ENCODE peak calls at places on chromosomes 7 and 10, in four cellular contexts. One of them, this sample, is unnamed.
A peak's percentile ranks its signal among the peaks of the same experiment; 100 is the strongest.

GRCh38 chr10:79202188-79203013 is 133.6 kb downstream of the ZMIZ1 start:
- DNase-seq in foreskin fibroblast: no peak
- DNase-seq in fibroblast of pulmonary artery: peak; percentile 44
- DNase-seq in Panc1: no peak
- DNase-seq in this sample: no peak

GRCh38 chr10:119734396-119735332 is 8.8 kb downstream of the INPP5F start:
- DNase-seq in foreskin fibroblast: no peak
- DNase-seq in fibroblast of pulmonary artery: peak; percentile 37
- DNase-seq in Panc1: no peak
- DNase-seq in this sample: no peak

GRCh38 chr7:103445228-103446020 is 583 bp downstream of the SLC26A5 start:
- DNase-seq in foreskin fibroblast: no peak
- DNase-seq in fibroblast of pulmonary artery: peak; percentile 5
- DNase-seq in Panc1: no peak
- DNase-seq in this sample: no peak

GRCh38 chr10:102596506-102596971 is 47.7 kb upstream of the TRIM8 start:
- DNase-seq in foreskin fibroblast: no peak
- DNase-seq in fibroblast of pulmonary artery: peak; percentile 78
- DNase-seq in Panc1: peak; percentile 47
- DNase-seq in this sample: no peak

GRCh38 chr7:1814089-1814811 is 144.2 kb downstream of the ELFN1 start:
- DNase-seq in foreskin fibroblast: no peak
- DNase-seq in fibroblast of pulmonary artery: no peak
- DNase-seq in Panc1: no peak
- DNase-seq in this sample: no peak

GRCh38 chr7:70571403-70571911 is 560.5 kb upstream of the GALNT17 start:
- DNase-seq in foreskin fibroblast: no peak
- DNase-seq in fibroblast of pulmonary artery: no peak
- DNase-seq in Panc1: peak; percentile 4
- DNase-seq in this sample: peak; percentile 81

GRCh38 chr10:128657508-128657907 is 531.3 kb upstream of the MKI67 start:
- DNase-seq in foreskin fibroblast: no peak
- DNase-seq in fibroblast of pulmonary artery: no peak
- DNase-seq in Panc1: no peak
- DNase-seq in this sample: no peak

GRCh38 chr10:80410578-80411145 is 2.3 kb downstream of the PRXL2A start:
- DNase-seq in foreskin fibroblast: no peak
- DNase-seq in fibroblast of pulmonary artery: peak; percentile 4
- DNase-seq in Panc1: no peak
- DNase-seq in this sample: no peak

GRCh38 chr7:132381742-132382472 is 194.4 kb downstream of the PLXNA4 start:
- DNase-seq in foreskin fibroblast: no peak
- DNase-seq in fibroblast of pulmonary artery: peak; percentile 3
- DNase-seq in Panc1: no peak
- DNase-seq in this sample: peak; percentile 56

GRCh38 chr7:140056431-140056830 is 6.3 kb downstream of the PARP12 start:
- DNase-seq in foreskin fibroblast: no peak
- DNase-seq in fibroblast of pulmonary artery: no peak
- DNase-seq in Panc1: no peak
- DNase-seq in this sample: no peak

GRCh38 chr7:54354436-54354835 is 187.7 kb upstream of the VSTM2A start:
- DNase-seq in foreskin fibroblast: no peak
- DNase-seq in fibroblast of pulmonary artery: no peak
- DNase-seq in Panc1: peak; percentile 7
- DNase-seq in this sample: no peak

GRCh38 chr10:71010730-71011129 is 122.4 kb upstream of the PCBD1 start:
- DNase-seq in foreskin fibroblast: no peak
- DNase-seq in fibroblast of pulmonary artery: no peak
- DNase-seq in Panc1: no peak
- DNase-seq in this sample: no peak

GRCh38 chr10:110872984-110873569 is 1.3 kb downstream of the PDCD4 start:
- DNase-seq in foreskin fibroblast: no peak
- DNase-seq in fibroblast of pulmonary artery: peak; percentile 14
- DNase-seq in Panc1: no peak
- DNase-seq in this sample: no peak

GRCh38 chr7:94045566-94045965 is 41.4 kb upstream of the BET1 start:
- DNase-seq in foreskin fibroblast: no peak
- DNase-seq in fibroblast of pulmonary artery: no peak
- DNase-seq in Panc1: no peak
- DNase-seq in this sample: no peak

GRCh38 chr10:43922335-43923280 is 273.9 kb upstream of the ZNF32 start:
- DNase-seq in foreskin fibroblast: no peak
- DNase-seq in fibroblast of pulmonary artery: no peak
- DNase-seq in Panc1: no peak
- DNase-seq in this sample: no peak

GRCh38 chr10:3399756-3400155 is 227.2 kb upstream of the PITRM1 start:
- DNase-seq in foreskin fibroblast: no peak
- DNase-seq in fibroblast of pulmonary artery: no peak
- DNase-seq in Panc1: no peak
- DNase-seq in this sample: no peak

GRCh38 chr10:86684305-86684704 is 16.0 kb downstream of the LDB3 start:
- DNase-seq in foreskin fibroblast: no peak
- DNase-seq in fibroblast of pulmonary artery: peak; percentile 23
- DNase-seq in Panc1: no peak
- DNase-seq in this sample: no peak

GRCh38 chr10:24456319-24456718 is 247.4 kb downstream of the KIAA1217 start:
- DNase-seq in foreskin fibroblast: peak; percentile 60
- DNase-seq in fibroblast of pulmonary artery: peak; percentile 51
- DNase-seq in Panc1: no peak
- DNase-seq in this sample: peak; percentile 85

GRCh38 chr7:133052357-133052756 is 29.5 kb downstream of the CHCHD3 start:
- DNase-seq in foreskin fibroblast: no peak
- DNase-seq in fibroblast of pulmonary artery: no peak
- DNase-seq in Panc1: no peak
- DNase-seq in this sample: no peak

GRCh38 chr10:38094158-38094922 is at the start of gene ZNF37A:
- DNase-seq in foreskin fibroblast: peak; percentile 94
- DNase-seq in fibroblast of pulmonary artery: peak; percentile 98
- DNase-seq in Panc1: peak; percentile 70
- DNase-seq in this sample: peak; percentile 82

GRCh38 chr10:34484164-34484563 is 330.9 kb downstream of the PARD3 start:
- DNase-seq in foreskin fibroblast: no peak
- DNase-seq in fibroblast of pulmonary artery: no peak
- DNase-seq in Panc1: no peak
- DNase-seq in this sample: no peak

GRCh38 chr10:71531485-71532446 is 135.0 kb downstream of the CDH23 start:
- DNase-seq in foreskin fibroblast: no peak
- DNase-seq in fibroblast of pulmonary artery: no peak
- DNase-seq in Panc1: no peak
- DNase-seq in this sample: no peak

GRCh38 chr10:86646933-86647332 is 7.4 kb upstream of the OPN4 start:
- DNase-seq in foreskin fibroblast: no peak
- DNase-seq in fibroblast of pulmonary artery: no peak
- DNase-seq in Panc1: no peak
- DNase-seq in this sample: no peak

GRCh38 chr10:35439172-35439571 is 102.9 kb downstream of the CCNY start:
- DNase-seq in foreskin fibroblast: no peak
- DNase-seq in fibroblast of pulmonary artery: no peak
- DNase-seq in Panc1: no peak
- DNase-seq in this sample: no peak

GRCh38 chr7:134574322-134574721 is 25.4 kb downstream of the AKR1B15 start:
- DNase-seq in foreskin fibroblast: no peak
- DNase-seq in fibroblast of pulmonary artery: no peak
- DNase-seq in Panc1: no peak
- DNase-seq in this sample: no peak

GRCh38 chr10:104780946-104781345 is 139.9 kb downstream of the SORCS3 start:
- DNase-seq in foreskin fibroblast: no peak
- DNase-seq in fibroblast of pulmonary artery: no peak
- DNase-seq in Panc1: no peak
- DNase-seq in this sample: no peak

GRCh38 chr10:104780165-104780564 is 139.1 kb downstream of the SORCS3 start:
- DNase-seq in foreskin fibroblast: no peak
- DNase-seq in fibroblast of pulmonary artery: no peak
- DNase-seq in Panc1: no peak
- DNase-seq in this sample: no peak

GRCh38 chr10:104779701-104780100 is 138.6 kb downstream of the SORCS3 start:
- DNase-seq in foreskin fibroblast: no peak
- DNase-seq in fibroblast of pulmonary artery: no peak
- DNase-seq in Panc1: no peak
- DNase-seq in this sample: no peak

GRCh38 chr10:104777086-104777799 is 136.2 kb downstream of the SORCS3 start:
- DNase-seq in foreskin fibroblast: no peak
- DNase-seq in fibroblast of pulmonary artery: no peak
- DNase-seq in Panc1: no peak
- DNase-seq in this sample: no peak
- TF ChIP-seq CTCF in foreskin fibroblast: no peak
- TF ChIP-seq CTCF in fibroblast of pulmonary artery: no peak
- TF ChIP-seq CTCF in Panc1: peak; percentile 15
- TF ChIP-seq CTCF in this sample: peak; percentile 60

DNA sequence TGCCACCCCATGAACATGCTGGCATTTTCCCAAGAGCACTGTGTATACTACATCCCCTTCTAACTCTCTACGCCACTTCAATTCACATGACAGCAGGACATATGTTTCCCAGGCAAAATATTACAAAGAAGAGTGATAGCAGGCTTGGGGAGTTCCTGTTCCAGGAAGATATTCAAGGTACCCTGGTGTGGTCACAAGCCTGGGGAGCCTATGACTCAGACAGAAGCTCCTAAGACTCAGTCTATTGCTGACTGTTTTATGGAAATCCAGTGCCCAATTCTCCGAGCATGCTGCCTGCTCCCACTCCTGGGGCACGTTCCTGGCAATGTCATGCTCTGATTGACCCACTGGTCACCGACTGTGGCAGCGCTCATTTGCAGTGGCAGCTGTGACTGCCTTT is 23.5 kb upstream of the ABLIM1 start:
- DNase-seq in foreskin fibroblast: peak; percentile 7
- DNase-seq in fibroblast of pulmonary artery: no peak
- DNase-seq in Panc1: no peak
- DNase-seq in this sample: no peak
- H3K4me3 ChIP-seq in foreskin fibroblast: no peak overlapping the region
- H3K4me3 ChIP-seq in fibroblast of pulmonary artery: no peak overlapping the region
- H3K4me3 ChIP-seq in Panc1: peak overlapping the region; percentile 31
- H3K4me3 ChIP-seq in this sample: peak overlapping the region; percentile 21

GRCh38 chr10:15857001-15857608 is 3.2 kb downstream of the MINDY3 start:
- DNase-seq in foreskin fibroblast: no peak
- DNase-seq in fibroblast of pulmonary artery: no peak
- DNase-seq in Panc1: no peak
- DNase-seq in this sample: no peak

GRCh38 chr10:15860692-15861201 is 440 bp upstream of the MINDY3 start:
- DNase-seq in foreskin fibroblast: no peak
- DNase-seq in fibroblast of pulmonary artery: no peak
- DNase-seq in Panc1: no peak
- DNase-seq in this sample: no peak

GRCh38 chr10:15858895-15859294 is 1.4 kb downstream of the MINDY3 start:
- DNase-seq in foreskin fibroblast: no peak
- DNase-seq in fibroblast of pulmonary artery: no peak
- DNase-seq in Panc1: no peak
- DNase-seq in this sample: no peak

GRCh38 chr10:15859531-15859864 is 809 bp downstream of the MINDY3 start:
- DNase-seq in foreskin fibroblast: no peak
- DNase-seq in fibroblast of pulmonary artery: no peak
- DNase-seq in Panc1: no peak
- DNase-seq in this sample: no peak

GRCh38 chr10:15859865-15860691 is at the start of gene MINDY3:
- DNase-seq in foreskin fibroblast: peak; percentile 71
- DNase-seq in fibroblast of pulmonary artery: peak; percentile 80
- DNase-seq in Panc1: peak; percentile 41
- DNase-seq in this sample: peak; percentile 46
- TF ChIP-seq CTCF in foreskin fibroblast: no peak
- TF ChIP-seq CTCF in fibroblast of pulmonary artery: no peak
- TF ChIP-seq CTCF in Panc1: no peak
- TF ChIP-seq CTCF in this sample: no peak

GRCh38 chr10:69801094-69801433 is 642 bp upstream of the COL13A1 start:
- DNase-seq in foreskin fibroblast: peak; percentile 34
- DNase-seq in fibroblast of pulmonary artery: peak; percentile 60
- DNase-seq in Panc1: no peak
- DNase-seq in this sample: no peak
- H3K4me3 ChIP-seq in foreskin fibroblast: peak overlapping the region; percentile 90
- H3K4me3 ChIP-seq in fibroblast of pulmonary artery: peak overlapping the region; percentile 76
- H3K4me3 ChIP-seq in Panc1: peak overlapping the region; percentile 82
- H3K4me3 ChIP-seq in this sample: peak overlapping the region; percentile 51